ENCODE peak calls at places on chromosomes 6 and 20, in nine cellular contexts. One of them, this sample, is unnamed.

GRCh38 chr6:37860226-37860839 is 40.8 kb downstream of the ZFAND3 start:
- DNase-seq in RCC 7860: no peak
- DNase-seq in activated CD4-positive, alpha-beta T cell treated with anti-CD3 and anti-CD28 coated beads for 48 hours: peak; percentile 18
- DNase-seq in A172: peak; percentile 10
- DNase-seq in stimulated activated CD8-positive, alpha-beta memory T cell treated with anti-CD3 and anti-CD28 coated beads, Interleukin-12 subunit alpha, Interleukin-12 subunit beta, amount 100 ng/mL, for 4 hours: no peak
- DNase-seq in HS-5: peak; percentile 40
- DNase-seq in mucosa of descending colon: peak; percentile 82
- DNase-seq in T-cell: peak; percentile 6
- DNase-seq in activated CD8-positive, alpha-beta memory T cell treated with anti-CD3 and anti-CD28 coated beads, Interleukin-2, amount 10 ng/mL, durations not matched to agents 7 days and 5 days: no peak
- DNase-seq in this sample: no peak

GRCh38 chr6:27553123-27553904 is 80.4 kb upstream of the ZNF184 start:
- DNase-seq in RCC 7860: peak; percentile 86
- DNase-seq in activated CD4-positive, alpha-beta T cell treated with anti-CD3 and anti-CD28 coated beads for 48 hours: peak; percentile 75
- DNase-seq in A172: peak; percentile 86
- DNase-seq in stimulated activated CD8-positive, alpha-beta memory T cell treated with anti-CD3 and anti-CD28 coated beads, Interleukin-12 subunit alpha, Interleukin-12 subunit beta, amount 100 ng/mL, for 4 hours: no peak
- DNase-seq in HS-5: peak; percentile 56
- DNase-seq in mucosa of descending colon: no peak
- DNase-seq in T-cell: no peak
- DNase-seq in activated CD8-positive, alpha-beta memory T cell treated with anti-CD3 and anti-CD28 coated beads, Interleukin-2, amount 10 ng/mL, durations not matched to agents 7 days and 5 days: peak; percentile 78
- DNase-seq in this sample: peak; percentile 27

GRCh38 chr20:9889270-9889981 is 50.5 kb upstream of the PAK5 start:
- DNase-seq in RCC 7860: no peak
- DNase-seq in activated CD4-positive, alpha-beta T cell treated with anti-CD3 and anti-CD28 coated beads for 48 hours: no peak
- DNase-seq in A172: no peak
- DNase-seq in stimulated activated CD8-positive, alpha-beta memory T cell treated with anti-CD3 and anti-CD28 coated beads, Interleukin-12 subunit alpha, Interleukin-12 subunit beta, amount 100 ng/mL, for 4 hours: no peak
- DNase-seq in HS-5: peak; percentile 10
- DNase-seq in mucosa of descending colon: no peak
- DNase-seq in T-cell: no peak
- DNase-seq in activated CD8-positive, alpha-beta memory T cell treated with anti-CD3 and anti-CD28 coated beads, Interleukin-2, amount 10 ng/mL, durations not matched to agents 7 days and 5 days: no peak
- DNase-seq in this sample: no peak

GRCh38 chr6:142380626-142381025 is 78.8 kb downstream of the ADGRG6 start:
- DNase-seq in RCC 7860: no peak
- DNase-seq in activated CD4-positive, alpha-beta T cell treated with anti-CD3 and anti-CD28 coated beads for 48 hours: no peak
- DNase-seq in A172: no peak
- DNase-seq in stimulated activated CD8-positive, alpha-beta memory T cell treated with anti-CD3 and anti-CD28 coated beads, Interleukin-12 subunit alpha, Interleukin-12 subunit beta, amount 100 ng/mL, for 4 hours: no peak
- DNase-seq in HS-5: no peak
- DNase-seq in mucosa of descending colon: peak; percentile 14
- DNase-seq in T-cell: no peak
- DNase-seq in activated CD8-positive, alpha-beta memory T cell treated with anti-CD3 and anti-CD28 coated beads, Interleukin-2, amount 10 ng/mL, durations not matched to agents 7 days and 5 days: no peak
- DNase-seq in this sample: no peak

GRCh38 chr6:160132776-160133338 is 11.2 kb downstream of the SLC22A1 start:
- DNase-seq in RCC 7860: peak; percentile 13
- DNase-seq in activated CD4-positive, alpha-beta T cell treated with anti-CD3 and anti-CD28 coated beads for 48 hours: no peak
- DNase-seq in A172: no peak
- DNase-seq in stimulated activated CD8-positive, alpha-beta memory T cell treated with anti-CD3 and anti-CD28 coated beads, Interleukin-12 subunit alpha, Interleukin-12 subunit beta, amount 100 ng/mL, for 4 hours: no peak
- DNase-seq in HS-5: no peak
- DNase-seq in mucosa of descending colon: no peak
- DNase-seq in T-cell: no peak
- DNase-seq in activated CD8-positive, alpha-beta memory T cell treated with anti-CD3 and anti-CD28 coated beads, Interleukin-2, amount 10 ng/mL, durations not matched to agents 7 days and 5 days: no peak
- DNase-seq in this sample: no peak

GRCh38 chr6:92756912-92757311 is 662.4 kb downstream of the EPHA7 start:
- DNase-seq in RCC 7860: no peak
- DNase-seq in activated CD4-positive, alpha-beta T cell treated with anti-CD3 and anti-CD28 coated beads for 48 hours: no peak
- DNase-seq in A172: no peak
- DNase-seq in stimulated activated CD8-positive, alpha-beta memory T cell treated with anti-CD3 and anti-CD28 coated beads, Interleukin-12 subunit alpha, Interleukin-12 subunit beta, amount 100 ng/mL, for 4 hours: no peak
- DNase-seq in HS-5: peak; percentile 66
- DNase-seq in mucosa of descending colon: no peak
- DNase-seq in T-cell: no peak
- DNase-seq in activated CD8-positive, alpha-beta memory T cell treated with anti-CD3 and anti-CD28 coated beads, Interleukin-2, amount 10 ng/mL, durations not matched to agents 7 days and 5 days: no peak
- DNase-seq in this sample: no peak

GRCh38 chr6:33126101-33126714 is 50.4 kb downstream of the HLA-DPB1 start:
- DNase-seq in RCC 7860: no peak
- DNase-seq in activated CD4-positive, alpha-beta T cell treated with anti-CD3 and anti-CD28 coated beads for 48 hours: peak; percentile 81
- DNase-seq in A172: peak; percentile 34
- DNase-seq in stimulated activated CD8-positive, alpha-beta memory T cell treated with anti-CD3 and anti-CD28 coated beads, Interleukin-12 subunit alpha, Interleukin-12 subunit beta, amount 100 ng/mL, for 4 hours: no peak
- DNase-seq in HS-5: no peak
- DNase-seq in mucosa of descending colon: peak; percentile 92
- DNase-seq in T-cell: peak; percentile 36
- DNase-seq in activated CD8-positive, alpha-beta memory T cell treated with anti-CD3 and anti-CD28 coated beads, Interleukin-2, amount 10 ng/mL, durations not matched to agents 7 days and 5 days: peak; percentile 73
- DNase-seq in this sample: peak; percentile 46

GRCh38 chr20:41340327-41341055 is at the start of gene LPIN3:
- DNase-seq in RCC 7860: peak; percentile 90
- DNase-seq in activated CD4-positive, alpha-beta T cell treated with anti-CD3 and anti-CD28 coated beads for 48 hours: peak; percentile 77
- DNase-seq in A172: peak; percentile 63
- DNase-seq in stimulated activated CD8-positive, alpha-beta memory T cell treated with anti-CD3 and anti-CD28 coated beads, Interleukin-12 subunit alpha, Interleukin-12 subunit beta, amount 100 ng/mL, for 4 hours: no peak
- DNase-seq in HS-5: peak; percentile 95
- DNase-seq in mucosa of descending colon: peak; percentile 96
- DNase-seq in T-cell: peak; percentile 31
- DNase-seq in activated CD8-positive, alpha-beta memory T cell treated with anti-CD3 and anti-CD28 coated beads, Interleukin-2, amount 10 ng/mL, durations not matched to agents 7 days and 5 days: peak; percentile 64
- DNase-seq in this sample: peak; percentile 37

GRCh38 chr6:33320315-33321181 is 3.0 kb upstream of the ZBTB22 start:
- DNase-seq in RCC 7860: peak; percentile 23
- DNase-seq in activated CD4-positive, alpha-beta T cell treated with anti-CD3 and anti-CD28 coated beads for 48 hours: no peak
- DNase-seq in A172: peak; percentile 48
- DNase-seq in stimulated activated CD8-positive, alpha-beta memory T cell treated with anti-CD3 and anti-CD28 coated beads, Interleukin-12 subunit alpha, Interleukin-12 subunit beta, amount 100 ng/mL, for 4 hours: no peak
- DNase-seq in HS-5: peak; percentile 88
- DNase-seq in mucosa of descending colon: peak; percentile 38
- DNase-seq in T-cell: no peak
- DNase-seq in activated CD8-positive, alpha-beta memory T cell treated with anti-CD3 and anti-CD28 coated beads, Interleukin-2, amount 10 ng/mL, durations not matched to agents 7 days and 5 days: no peak
- DNase-seq in this sample: no peak

This sample was measured in T-helper 2 cell treated with Interferon-gamma antibody and Interleukin-4, amounts not matched to agents 5 μg/mL and 100 μg/mL, for 36 hours.